ENCODE peak calls at places on chromosomes 7 and 10, in seven cellular contexts. One of them, this sample, is unnamed.

GRCh38 chr7:1521454-1521853 is 9.0 kb upstream of the MAFK start:
- DNase-seq in A549: no peak
- DNase-seq in sigmoid colon: no peak
- DNase-seq in H1: no peak
- DNase-seq in stomach: no peak
- DNase-seq in suprapubic skin: no peak
- DNase-seq in transverse colon: no peak
- DNase-seq in this sample: no peak

GRCh38 chr7:39683216-39683845 is 60.0 kb downstream of the RALA start:
- DNase-seq in A549: no peak
- DNase-seq in sigmoid colon: no peak
- DNase-seq in H1: no peak
- DNase-seq in stomach: no peak
- DNase-seq in suprapubic skin: no peak
- DNase-seq in transverse colon: no peak
- DNase-seq in this sample: no peak

GRCh38 chr7:100801833-100802568 is 25.3 kb downstream of the EPHB4 start:
- DNase-seq in A549: peak; percentile 94
- DNase-seq in sigmoid colon: peak; percentile 85
- DNase-seq in H1: peak; percentile 52
- DNase-seq in stomach: peak; percentile 75
- DNase-seq in suprapubic skin: no peak
- DNase-seq in transverse colon: peak; percentile 80
- DNase-seq in this sample: peak; percentile 87

GRCh38 chr7:107118109-107118900 is 50.5 kb upstream of the HBP1 start:
- DNase-seq in A549: no peak
- DNase-seq in sigmoid colon: no peak
- DNase-seq in H1: no peak
- DNase-seq in stomach: no peak
- DNase-seq in suprapubic skin: no peak
- DNase-seq in transverse colon: no peak
- DNase-seq in this sample: no peak

GRCh38 chr10:132967540-132967939 is 25.2 kb upstream of the CFAP46 start:
- DNase-seq in A549: no peak
- DNase-seq in sigmoid colon: peak; percentile 39
- DNase-seq in H1: no peak
- DNase-seq in stomach: no peak
- DNase-seq in suprapubic skin: no peak
- DNase-seq in transverse colon: peak; percentile 35
- DNase-seq in this sample: no peak

GRCh38 chr7:151238924-151239836 is 6.9 kb downstream of the CHPF2 start:
- DNase-seq in A549: no peak
- DNase-seq in sigmoid colon: peak; percentile 58
- DNase-seq in H1: no peak
- DNase-seq in stomach: no peak
- DNase-seq in suprapubic skin: no peak
- DNase-seq in transverse colon: no peak
- DNase-seq in this sample: no peak

GRCh38 chr10:75987610-75988009 is 556.2 kb downstream of the LRMDA start:
- DNase-seq in A549: no peak
- DNase-seq in sigmoid colon: no peak
- DNase-seq in H1: no peak
- DNase-seq in stomach: no peak
- DNase-seq in suprapubic skin: no peak
- DNase-seq in transverse colon: no peak
- DNase-seq in this sample: no peak

GRCh38 chr7:45897042-45897690 is 8.9 kb downstream of the IGFBP1 start:
- DNase-seq in A549: no peak
- DNase-seq in sigmoid colon: no peak
- DNase-seq in H1: no peak
- DNase-seq in stomach: no peak
- DNase-seq in suprapubic skin: no peak
- DNase-seq in transverse colon: no peak
- DNase-seq in this sample: no peak

GRCh38 chr7:93298671-93299070 is 66.5 kb downstream of the VPS50 start:
- DNase-seq in A549: no peak
- DNase-seq in sigmoid colon: no peak
- DNase-seq in H1: no peak
- DNase-seq in stomach: no peak
- DNase-seq in suprapubic skin: no peak
- DNase-seq in transverse colon: no peak
- DNase-seq in this sample: no peak

GRCh38 chr7:120700806-120701205 is 157.1 kb downstream of the TSPAN12 start:
- DNase-seq in A549: no peak
- DNase-seq in sigmoid colon: no peak
- DNase-seq in H1: no peak
- DNase-seq in stomach: no peak
- DNase-seq in suprapubic skin: no peak
- DNase-seq in transverse colon: no peak
- DNase-seq in this sample: no peak

GRCh38 chr7:157228864-157229422 is 90.2 kb downstream of the UBE3C start:
- DNase-seq in A549: peak; percentile 21
- DNase-seq in sigmoid colon: no peak
- DNase-seq in H1: no peak
- DNase-seq in stomach: no peak
- DNase-seq in suprapubic skin: no peak
- DNase-seq in transverse colon: no peak
- DNase-seq in this sample: no peak

GRCh38 chr7:116311816-116312471 is 101.6 kb downstream of the TES start:
- DNase-seq in A549: no peak
- DNase-seq in sigmoid colon: no peak
- DNase-seq in H1: no peak
- DNase-seq in stomach: no peak
- DNase-seq in suprapubic skin: no peak
- DNase-seq in transverse colon: no peak
- DNase-seq in this sample: no peak

GRCh38 chr10:130301026-130301892 is 165.1 kb downstream of the GLRX3 start:
- DNase-seq in A549: no peak
- DNase-seq in sigmoid colon: no peak
- DNase-seq in H1: no peak
- DNase-seq in stomach: no peak
- DNase-seq in suprapubic skin: no peak
- DNase-seq in transverse colon: no peak
- DNase-seq in this sample: no peak

GRCh38 chr10:113499066-113499465 is 53.8 kb upstream of the HABP2 start:
- DNase-seq in A549: no peak
- DNase-seq in sigmoid colon: no peak
- DNase-seq in H1: no peak
- DNase-seq in stomach: no peak
- DNase-seq in suprapubic skin: no peak
- DNase-seq in transverse colon: no peak
- DNase-seq in this sample: no peak

GRCh38 chr7:152522551-152522950 is 86.7 kb upstream of the KMT2C start:
- DNase-seq in A549: no peak
- DNase-seq in sigmoid colon: no peak
- DNase-seq in H1: no peak
- DNase-seq in stomach: no peak
- DNase-seq in suprapubic skin: no peak
- DNase-seq in transverse colon: no peak
- DNase-seq in this sample: peak; percentile 59

GRCh38 chr7:34747176-34747781 is 89.3 kb downstream of the NPSR1 start:
- DNase-seq in A549: no peak
- DNase-seq in sigmoid colon: no peak
- DNase-seq in H1: no peak
- DNase-seq in stomach: no peak
- DNase-seq in suprapubic skin: no peak
- DNase-seq in transverse colon: no peak
- DNase-seq in this sample: no peak

GRCh38 chr10:50574305-50574704 is 49.5 kb downstream of the SGMS1 start:
- DNase-seq in A549: no peak
- DNase-seq in sigmoid colon: no peak
- DNase-seq in H1: no peak
- DNase-seq in stomach: no peak
- DNase-seq in suprapubic skin: no peak
- DNase-seq in transverse colon: no peak
- DNase-seq in this sample: no peak

GRCh38 chr7:150983893-150984368 is 5.8 kb upstream of the KCNH2 start:
- DNase-seq in A549: no peak
- DNase-seq in sigmoid colon: no peak
- DNase-seq in H1: peak; percentile 78
- DNase-seq in stomach: no peak
- DNase-seq in suprapubic skin: no peak
- DNase-seq in transverse colon: no peak
- DNase-seq in this sample: no peak

GRCh38 chr7:156927571-156928405 is 21.7 kb upstream of the NOM1 start:
- DNase-seq in A549: no peak
- DNase-seq in sigmoid colon: no peak
- DNase-seq in H1: no peak
- DNase-seq in stomach: no peak
- DNase-seq in suprapubic skin: peak; percentile 50
- DNase-seq in transverse colon: no peak
- DNase-seq in this sample: no peak

GRCh38 chr7:81264116-81264515 is 345.3 kb upstream of the SEMA3C start:
- DNase-seq in A549: no peak
- DNase-seq in sigmoid colon: no peak
- DNase-seq in H1: no peak
- DNase-seq in stomach: peak; percentile 31
- DNase-seq in suprapubic skin: no peak
- DNase-seq in transverse colon: no peak
- DNase-seq in this sample: no peak

GRCh38 chr7:23075571-23075970 is 30.0 kb upstream of the KLHL7 start:
- DNase-seq in A549: no peak
- DNase-seq in sigmoid colon: no peak
- DNase-seq in H1: no peak
- DNase-seq in stomach: no peak
- DNase-seq in suprapubic skin: no peak
- DNase-seq in transverse colon: no peak
- DNase-seq in this sample: no peak
- H3K27ac ChIP-seq in A549: no peak overlapping the region
- H3K27ac ChIP-seq in sigmoid colon: no peak overlapping the region
- H3K27ac ChIP-seq in H1: no peak overlapping the region
- H3K27ac ChIP-seq in stomach: no peak overlapping the region
- H3K27ac ChIP-seq in suprapubic skin: no peak overlapping the region
- H3K27ac ChIP-seq in transverse colon: no peak overlapping the region
- H3K27ac ChIP-seq in this sample: no peak overlapping the region

GRCh38 chr10:11605807-11606408 is 5.5 kb downstream of the USP6NL start:
- DNase-seq in A549: no peak
- DNase-seq in sigmoid colon: no peak
- DNase-seq in H1: no peak
- DNase-seq in stomach: no peak
- DNase-seq in suprapubic skin: no peak
- DNase-seq in transverse colon: no peak
- DNase-seq in this sample: no peak
- H3K4me3 ChIP-seq in A549: no peak overlapping the region
- H3K4me3 ChIP-seq in sigmoid colon: no peak overlapping the region
- H3K4me3 ChIP-seq in H1: no peak overlapping the region
- H3K4me3 ChIP-seq in stomach: no peak overlapping the region
- H3K4me3 ChIP-seq in suprapubic skin: no peak overlapping the region
- H3K4me3 ChIP-seq in transverse colon: no peak overlapping the region
- H3K4me3 ChIP-seq in this sample: no peak overlapping the region

GRCh38 chr10:79197558-79197957 is 128.8 kb downstream of the ZMIZ1 start:
- DNase-seq in A549: no peak
- DNase-seq in sigmoid colon: no peak
- DNase-seq in H1: no peak
- DNase-seq in stomach: no peak
- DNase-seq in suprapubic skin: no peak
- DNase-seq in transverse colon: no peak
- DNase-seq in this sample: no peak

GRCh38 chr10:79193694-79194382 is 125.1 kb downstream of the ZMIZ1 start:
- DNase-seq in A549: no peak
- DNase-seq in sigmoid colon: no peak
- DNase-seq in H1: no peak
- DNase-seq in stomach: no peak
- DNase-seq in suprapubic skin: no peak
- DNase-seq in transverse colon: no peak
- DNase-seq in this sample: no peak

GRCh38 chr10:79196470-79197461 is 128.0 kb downstream of the ZMIZ1 start:
- DNase-seq in A549: peak; percentile 82
- DNase-seq in sigmoid colon: peak; percentile 88
- DNase-seq in H1: peak; percentile 97
- DNase-seq in stomach: peak; percentile 82
- DNase-seq in suprapubic skin: peak; percentile 90
- DNase-seq in transverse colon: peak; percentile 82
- DNase-seq in this sample: peak; percentile 72

GRCh38 chr10:79192677-79193003 is 123.9 kb downstream of the ZMIZ1 start:
- DNase-seq in A549: no peak
- DNase-seq in sigmoid colon: no peak
- DNase-seq in H1: no peak
- DNase-seq in stomach: no peak
- DNase-seq in suprapubic skin: no peak
- DNase-seq in transverse colon: no peak
- DNase-seq in this sample: no peak

DNA sequence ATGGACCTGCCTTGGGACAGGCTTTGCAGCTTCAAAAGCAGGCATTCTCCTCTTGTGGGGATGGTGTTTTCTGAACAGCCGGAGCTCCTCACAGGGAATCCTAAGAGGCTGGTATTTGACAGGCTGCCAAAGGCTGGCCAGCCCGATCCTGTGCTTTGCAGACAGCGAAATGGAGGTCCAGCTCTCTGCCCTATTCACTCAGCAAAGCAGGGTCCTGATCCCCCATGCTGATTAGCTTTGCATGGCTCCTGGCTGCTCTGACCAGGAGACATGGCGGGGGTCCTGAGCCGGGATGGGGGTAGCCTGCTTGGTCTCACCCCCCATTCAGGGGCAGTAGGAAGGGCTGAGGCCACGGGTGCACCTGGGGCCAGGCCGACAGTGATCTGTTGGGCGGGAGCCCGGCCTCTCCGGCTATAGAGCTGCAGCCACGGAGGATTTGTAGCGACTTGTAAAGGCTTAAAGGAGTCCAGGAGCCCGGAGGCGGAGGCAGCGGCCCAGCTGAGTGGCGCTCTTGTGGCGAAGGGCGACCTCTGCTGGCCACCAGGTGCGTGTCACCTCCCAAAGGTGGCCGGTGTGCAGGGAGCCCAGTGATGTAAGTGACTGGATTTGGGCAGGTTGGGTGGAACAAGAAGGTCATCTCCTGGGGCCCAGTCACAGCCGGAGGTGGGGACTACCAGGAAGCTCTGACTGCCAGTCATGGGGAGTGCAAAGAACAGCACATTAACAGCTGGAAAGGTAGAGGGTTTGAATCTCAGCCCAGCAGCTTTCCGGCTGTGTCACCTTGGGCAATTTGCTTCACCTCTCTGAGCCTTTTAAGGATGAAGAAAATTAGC is 126.5 kb downstream of the ZMIZ1 start:
- DNase-seq in A549: peak; percentile 77
- DNase-seq in sigmoid colon: peak; percentile 95
- DNase-seq in H1: peak; percentile 89
- DNase-seq in stomach: peak; percentile 92
- DNase-seq in suprapubic skin: peak; percentile 95
- DNase-seq in transverse colon: peak; percentile 87
- DNase-seq in this sample: peak; percentile 88
- TF ChIP-seq POLR2A in A549: no peak
- TF ChIP-seq POLR2A in sigmoid colon: no peak
- TF ChIP-seq POLR2A in H1: no peak
- TF ChIP-seq POLR2A in stomach: no peak
- TF ChIP-seq POLR2A in suprapubic skin: no peak
- TF ChIP-seq POLR2A in transverse colon: no peak
- TF ChIP-seq POLR2A in this sample: no peak

DNA sequence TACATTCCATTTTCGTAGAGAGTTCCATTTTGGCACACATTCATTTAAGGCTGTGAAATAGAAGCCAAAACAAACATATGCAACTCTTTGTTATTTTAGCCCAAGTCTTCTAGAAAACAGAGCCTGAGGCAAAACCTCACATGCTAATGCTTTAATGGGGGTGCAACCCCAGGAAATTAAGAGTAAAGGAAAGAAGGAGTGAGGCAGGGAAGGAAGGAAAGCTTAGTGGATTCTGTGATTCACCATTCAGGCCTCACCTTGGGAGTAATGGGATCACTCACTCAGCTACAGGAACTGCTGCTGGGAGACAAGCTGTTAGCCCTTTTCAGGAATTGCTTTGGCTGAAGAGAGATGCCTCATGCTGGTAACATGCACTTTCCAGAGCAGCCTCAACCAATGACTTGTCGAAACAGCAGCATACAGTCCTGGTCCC is 73.0 kb upstream of the CTTNBP2 start:
- DNase-seq in A549: no peak
- DNase-seq in sigmoid colon: no peak
- DNase-seq in H1: no peak
- DNase-seq in stomach: no peak
- DNase-seq in suprapubic skin: no peak
- DNase-seq in transverse colon: no peak
- DNase-seq in this sample: no peak
- H3K27ac ChIP-seq in A549: no peak overlapping the region
- H3K27ac ChIP-seq in sigmoid colon: no peak overlapping the region
- H3K27ac ChIP-seq in H1: no peak overlapping the region
- H3K27ac ChIP-seq in stomach: no peak overlapping the region
- H3K27ac ChIP-seq in suprapubic skin: no peak overlapping the region
- H3K27ac ChIP-seq in transverse colon: no peak overlapping the region
- H3K27ac ChIP-seq in this sample: no peak overlapping the region

This sample was measured in ovary.